ENCODE peak calls at places on chromosomes 7 and 10, in five cellular contexts. A is lung, V is pancreas, G is neural progenitor cell, I is left ventricle myocardium inferior. D is an unnamed sample. For H3K4me1, the result is how much of the 10 kb centered on the place peaks cover.

GRCh38 chr10:60728056-60728455 is 50.2 kb upstream of the CDK1 start:
- DNase-seq in A (no peak), V (no peak), G (no peak), I (no peak), D (no peak)

GRCh38 chr10:63522129-63522687 is 1.0 kb downstream of the REEP3 start:
- DNase-seq in A (no peak), V (no peak), G (no peak), I (no peak), D (no peak)

GRCh38 chr7:7156663-7157062 is 25.7 kb upstream of the C1GALT1 start:
- DNase-seq in A (no peak), V (no peak), G (no peak), I (no peak), D (no peak)

GRCh38 chr7:42232275-42232674 is 4.7 kb downstream of the GLI3 start:
- DNase-seq in A (no peak), V (no peak), G (peak), I (no peak), D (no peak)

GRCh38 chr10:53401536-53401935 is 629.0 kb upstream of the MBL2 start:
- DNase-seq in A (no peak), V (no peak), G (no peak), I (no peak), D (no peak)

GRCh38 chr10:78203915-78204818 is 170.5 kb downstream of the RPS24 start:
- DNase-seq in A (peak), V (peak), G (no peak), I (peak), D (no peak)

GRCh38 chr7:150382123-150382843 is 3.2 kb downstream of the ZNF775 start:
- DNase-seq in A (no peak), V (no peak), G (peak), I (no peak), D (no peak)

GRCh38 chr7:122255454-122255853 is 49.1 kb downstream of the FEZF1 start:
- DNase-seq in A (no peak), V (no peak), G (no peak), I (no peak), D (no peak)

GRCh38 chr7:155299539-155300202 is 2.0 kb downstream of the INSIG1 start:
- DNase-seq in A (no peak), V (no peak), G (peak), I (no peak), D (no peak)

GRCh38 chr7:30143748-30144251 is 9.0 kb downstream of the MTURN start:
- DNase-seq in A (no peak), V (no peak), G (no peak), I (no peak), D (no peak)

GRCh38 chr7:697259-697615 is 29.3 kb upstream of the DNAAF5 start:
- DNase-seq in A (no peak), V (no peak), G (no peak), I (no peak), D (no peak)

GRCh38 chr7:50728184-50728583 is 54.5 kb downstream of the GRB10 start:
- DNase-seq in A (no peak), V (no peak), G (no peak), I (no peak), D (no peak)

GRCh38 chr10:31580646-31581045 is 261.6 kb downstream of the ZEB1 start:
- DNase-seq in A (no peak), V (no peak), G (no peak), I (no peak), D (no peak)

GRCh38 chr7:148625342-148625741 is 34.8 kb downstream of the C7orf33 start:
- DNase-seq in A (no peak), V (no peak), G (no peak), I (no peak), D (no peak)

GRCh38 chr7:1260236-1260635 is 27.6 kb downstream of the UNCX start:
- DNase-seq in A (no peak), V (no peak), G (no peak), I (no peak), D (no peak)

GRCh38 chr7:113294750-113295149 is 176.4 kb upstream of the SMIM30 start:
- DNase-seq in A (no peak), V (no peak), G (no peak), I (no peak), D (peak)

GRCh38 chr7:140640060-140640611 is 477 bp downstream of the DENND2A start:
- DNase-seq in A (no peak), V (no peak), G (peak), I (peak), D (no peak)

DNA sequence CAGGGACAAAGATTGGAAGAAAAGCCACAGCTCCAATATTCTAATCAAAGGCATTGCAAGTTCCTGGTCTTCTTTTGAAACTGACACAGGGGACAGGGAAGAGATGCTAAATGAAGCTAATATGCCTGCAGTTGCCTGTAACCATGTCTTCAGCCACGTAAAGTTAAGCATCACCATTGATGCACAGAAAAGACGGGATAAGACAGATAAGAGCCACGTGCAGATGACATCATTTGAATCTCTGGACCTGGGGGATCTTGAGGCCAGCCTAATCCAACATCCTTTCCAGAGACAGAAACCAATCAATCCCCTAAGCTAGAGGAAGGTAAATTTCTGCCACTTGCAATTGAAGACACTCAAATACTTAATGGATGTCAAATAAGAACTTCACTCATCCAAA is 93.4 kb downstream of the PIP4K2A start:
- DNase-seq in A (no peak), V (no peak), G (no peak), I (no peak), D (no peak)
- H3K4me1 ChIP-seq in A (under half), V (under half), G (under half), I (half or more), D (under half)

GRCh38 chr7:116329845-116330503 is 119.6 kb downstream of the TES start:
- DNase-seq in A (no peak), V (no peak), G (no peak), I (no peak), D (no peak)
- H3K27ac ChIP-seq in A (no peak), V (no peak), G (no peak), I (peak), D (peak)

DNA sequence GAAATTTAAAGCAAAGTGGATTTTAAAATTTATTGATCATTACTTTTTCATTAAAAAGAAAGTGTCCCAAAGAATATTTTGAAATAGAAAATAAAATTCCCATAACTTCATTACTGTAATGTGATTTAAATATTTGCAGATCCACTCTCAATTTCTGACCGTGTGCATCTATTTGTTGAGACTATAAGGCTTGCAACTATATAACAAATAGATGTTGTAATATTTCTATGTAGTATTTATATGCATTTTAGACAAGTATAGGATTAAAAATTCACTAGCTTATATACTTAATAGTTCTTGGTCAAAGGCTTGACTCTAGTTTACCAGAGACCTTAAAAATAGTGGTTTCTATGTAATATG is 3.8 kb downstream of the HHEX start:
- DNase-seq in A (no peak), V (no peak), G (no peak), I (no peak), D (no peak)
- H3K4me3 ChIP-seq in A (no peak), V (peak), G (no peak), I (no peak), D (no peak)

DNA sequence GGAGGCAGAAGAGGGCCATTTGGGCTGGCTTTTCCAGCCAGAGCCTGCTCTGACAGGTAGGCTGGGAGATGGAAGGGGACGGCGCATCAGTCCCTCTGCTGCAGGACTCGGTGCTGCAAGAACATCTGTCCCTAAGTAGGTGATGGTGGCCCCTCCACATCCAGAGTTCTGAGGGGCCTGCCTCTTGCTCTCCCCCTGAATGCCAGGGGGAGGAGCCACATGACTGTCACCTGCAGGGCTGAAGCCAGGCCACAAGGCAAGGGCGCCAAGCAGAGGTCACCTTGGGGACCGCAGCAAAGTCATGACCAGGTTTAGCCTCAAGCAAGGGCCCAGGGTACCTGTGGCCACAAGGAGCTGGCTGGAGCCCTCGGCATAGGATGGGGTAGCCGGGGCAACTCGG is 99.4 kb downstream of the FAM53B start:
- DNase-seq in A (no peak), V (no peak), G (no peak), I (no peak), D (no peak)
- H3K4me1 ChIP-seq in A (under half), V (under half), G (half or more), I (half or more), D (half or more)

DNA sequence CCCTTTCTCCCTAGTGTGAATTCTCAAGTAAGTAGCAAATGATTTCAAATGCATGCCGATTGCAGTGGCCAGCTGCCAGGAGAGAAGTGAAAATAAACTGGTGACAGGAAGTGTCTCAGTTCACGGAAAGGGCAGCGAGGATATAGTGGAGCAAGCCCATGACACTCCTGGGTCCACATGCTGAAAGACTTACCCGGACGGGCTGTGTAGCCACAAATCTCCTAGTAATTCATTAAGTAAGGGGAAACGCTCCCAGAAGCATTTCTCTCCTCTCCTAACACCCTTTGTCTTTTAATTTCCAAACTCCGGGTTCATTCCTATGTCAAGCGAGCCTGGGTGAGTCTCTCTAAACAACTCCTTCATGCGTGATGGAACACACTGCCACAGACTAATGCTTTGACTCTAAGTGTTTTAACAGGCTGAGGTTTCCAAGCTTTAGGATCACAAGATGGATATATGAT is 125.6 kb downstream of the CYP26A1 start:
- DNase-seq in A (peak), V (peak), G (peak), I (peak), D (no peak)
- H3K27ac ChIP-seq in A (no peak), V (no peak), G (no peak), I (peak), D (no peak)

GRCh38 chr10:124534821-124535601 is 73.4 kb downstream of the LHPP start:
- DNase-seq in A (no peak), V (no peak), G (no peak), I (no peak), D (no peak)

GRCh38 chr10:124537891-124538290 is 76.3 kb downstream of the LHPP start:
- DNase-seq in A (no peak), V (no peak), G (no peak), I (no peak), D (no peak)

GRCh38 chr10:124537166-124537725 is 75.6 kb downstream of the LHPP start:
- DNase-seq in A (no peak), V (no peak), G (no peak), I (no peak), D (no peak)

GRCh38 chr10:124535731-124536495 is 74.3 kb downstream of the LHPP start:
- DNase-seq in A (no peak), V (no peak), G (no peak), I (no peak), D (no peak)

GRCh38 chr10:124536496-124537050 is 75.0 kb downstream of the LHPP start:
- DNase-seq in A (no peak), V (no peak), G (peak), I (no peak), D (no peak)
- H3K4me3 ChIP-seq in A (no peak), V (no peak), G (no peak), I (no peak), D (no peak)